ENCODE peak calls at places on chromosome X, in six cellular contexts. One of them, this sample, is unnamed.

GRCh38 chrX:78102100-78102499 is 1.9 kb upstream of the PGK1 start:
- DNase-seq in left lung: no peak
- DNase-seq in tibial artery: no peak
- DNase-seq in A549: no peak
- DNase-seq in OCI-LY7: peak; percentile 4
- DNase-seq in fibroblast of pulmonary artery: no peak
- DNase-seq in this sample: no peak

GRCh38 chrX:15719324-15719968 is 18.6 kb upstream of the CA5B start:
- DNase-seq in OCI-LY7: no peak
- DNase-seq in A549: no peak
- DNase-seq in left lung: no peak
- DNase-seq in tibial artery: no peak
- DNase-seq in fibroblast of pulmonary artery: no peak
- DNase-seq in this sample: no peak

GRCh38 chrX:40104649-40105015 is 6.9 kb upstream of the BCOR start:
- DNase-seq in A549: peak; percentile 41
- DNase-seq in tibial artery: peak; percentile 90
- DNase-seq in OCI-LY7: peak; percentile 66
- DNase-seq in fibroblast of pulmonary artery: peak; percentile 77
- DNase-seq in left lung: peak; percentile 86
- DNase-seq in this sample: no peak

GRCh38 chrX:68369559-68369958 is 63.7 kb downstream of the OPHN1 start:
- DNase-seq in OCI-LY7: no peak
- DNase-seq in A549: no peak
- DNase-seq in fibroblast of pulmonary artery: no peak
- DNase-seq in tibial artery: no peak
- DNase-seq in left lung: no peak
- DNase-seq in this sample: no peak

GRCh38 chrX:129472116-129472515 is 51.2 kb downstream of the SMARCA1 start:
- DNase-seq in OCI-LY7: no peak
- DNase-seq in tibial artery: no peak
- DNase-seq in left lung: no peak
- DNase-seq in A549: no peak
- DNase-seq in fibroblast of pulmonary artery: peak; percentile 38
- DNase-seq in this sample: peak; percentile 16

GRCh38 chrX:49040376-49040955 is 2.7 kb downstream of the TFE3 start:
- DNase-seq in tibial artery: no peak
- DNase-seq in left lung: no peak
- DNase-seq in fibroblast of pulmonary artery: peak; percentile 26
- DNase-seq in A549: peak; percentile 6
- DNase-seq in OCI-LY7: no peak
- DNase-seq in this sample: no peak

GRCh38 chrX:39073131-39073530 is 271.9 kb downstream of the MID1IP1 start:
- DNase-seq in A549: no peak
- DNase-seq in fibroblast of pulmonary artery: no peak
- DNase-seq in tibial artery: no peak
- DNase-seq in left lung: no peak
- DNase-seq in OCI-LY7: no peak
- DNase-seq in this sample: no peak

GRCh38 chrX:10235851-10236250 is 79.1 kb downstream of the CLCN4 start:
- DNase-seq in A549: no peak
- DNase-seq in tibial artery: no peak
- DNase-seq in fibroblast of pulmonary artery: peak; percentile 32
- DNase-seq in OCI-LY7: no peak
- DNase-seq in left lung: no peak
- DNase-seq in this sample: peak; percentile 35

GRCh38 chrX:18574591-18574990 is 97.3 kb downstream of the RS1 start:
- DNase-seq in OCI-LY7: no peak
- DNase-seq in A549: no peak
- DNase-seq in tibial artery: peak; percentile 71
- DNase-seq in left lung: no peak
- DNase-seq in fibroblast of pulmonary artery: peak; percentile 66
- DNase-seq in this sample: peak; percentile 25

GRCh38 chrX:66498672-66499296 is 140.1 kb downstream of the EDA2R start:
- DNase-seq in OCI-LY7: no peak
- DNase-seq in A549: no peak
- DNase-seq in fibroblast of pulmonary artery: no peak
- DNase-seq in tibial artery: no peak
- DNase-seq in left lung: no peak
- DNase-seq in this sample: no peak

GRCh38 chrX:120790118-120790517 is 85.5 kb downstream of the CT47B1 start:
- DNase-seq in left lung: no peak
- DNase-seq in tibial artery: no peak
- DNase-seq in fibroblast of pulmonary artery: peak; percentile 86
- DNase-seq in A549: peak; percentile 33
- DNase-seq in OCI-LY7: peak; percentile 72
- DNase-seq in this sample: no peak

GRCh38 chrX:11117751-11118150 is 6.6 kb downstream of the HCCS start:
- DNase-seq in A549: no peak
- DNase-seq in left lung: no peak
- DNase-seq in fibroblast of pulmonary artery: no peak
- DNase-seq in OCI-LY7: no peak
- DNase-seq in tibial artery: no peak
- DNase-seq in this sample: no peak

GRCh38 chrX:850471-850916 is 219.9 kb downstream of the SHOX start:
- DNase-seq in OCI-LY7: no peak
- DNase-seq in fibroblast of pulmonary artery: no peak
- DNase-seq in tibial artery: no peak
- DNase-seq in left lung: no peak
- DNase-seq in A549: no peak
- DNase-seq in this sample: no peak

GRCh38 chrX:143934542-143934941 is 50.7 kb downstream of the UBE2NL start:
- DNase-seq in fibroblast of pulmonary artery: no peak
- DNase-seq in OCI-LY7: no peak
- DNase-seq in A549: no peak
- DNase-seq in tibial artery: no peak
- DNase-seq in left lung: no peak
- DNase-seq in this sample: no peak

GRCh38 chrX:152637649-152638442 is at the start of gene GABRQ:
- DNase-seq in fibroblast of pulmonary artery: peak; percentile 1
- DNase-seq in tibial artery: no peak
- DNase-seq in A549: peak; percentile 5
- DNase-seq in left lung: peak; percentile 59
- DNase-seq in OCI-LY7: no peak
- DNase-seq in this sample: no peak

GRCh38 chrX:101617211-101618191 is at the start of gene ARMCX6:
- DNase-seq in fibroblast of pulmonary artery: peak; percentile 76
- DNase-seq in left lung: peak; percentile 92
- DNase-seq in tibial artery: peak; percentile 86
- DNase-seq in A549: peak; percentile 70
- DNase-seq in OCI-LY7: peak; percentile 80
- DNase-seq in this sample: peak; percentile 24

GRCh38 chrX:13177921-13178320 is 133.5 kb upstream of the FAM9C start:
- DNase-seq in A549: no peak
- DNase-seq in OCI-LY7: no peak
- DNase-seq in tibial artery: no peak
- DNase-seq in left lung: no peak
- DNase-seq in fibroblast of pulmonary artery: no peak
- DNase-seq in this sample: no peak

GRCh38 chrX:78019586-78020483 is 50.4 kb upstream of the PGAM4 start:
- DNase-seq in fibroblast of pulmonary artery: no peak
- DNase-seq in left lung: no peak
- DNase-seq in tibial artery: no peak
- DNase-seq in OCI-LY7: no peak
- DNase-seq in A549: no peak
- DNase-seq in this sample: no peak

DNA sequence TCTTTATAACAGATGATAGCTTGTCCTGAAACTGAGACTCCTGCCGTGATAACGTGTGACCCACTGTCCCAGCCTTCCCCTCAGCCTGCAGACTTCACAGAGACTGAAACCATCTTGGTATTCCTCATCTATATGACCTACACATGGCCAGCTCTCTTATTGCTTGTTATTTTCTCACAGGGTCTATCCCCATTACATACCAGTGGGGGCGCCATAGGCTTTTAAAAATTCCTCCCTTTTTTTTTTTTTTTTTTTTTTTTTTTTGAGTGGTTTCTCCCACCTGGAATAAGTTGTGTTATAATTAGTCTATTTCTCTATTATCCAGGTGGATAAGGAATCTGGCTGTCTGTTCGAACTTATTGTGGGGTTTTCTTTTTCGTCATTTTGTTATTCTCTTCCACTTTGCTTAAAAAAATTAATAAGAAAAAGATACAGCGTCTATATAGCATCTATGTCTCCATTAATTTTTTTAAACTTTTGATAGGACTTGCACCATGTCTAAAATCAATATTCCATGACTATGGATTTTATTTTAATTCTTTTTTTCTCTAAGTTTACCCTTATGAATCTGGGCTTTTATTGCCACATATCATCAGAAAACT is 47.2 kb downstream of the GYG2 start:
- DNase-seq in fibroblast of pulmonary artery: peak; percentile 23
- DNase-seq in tibial artery: no peak
- DNase-seq in A549: no peak
- DNase-seq in left lung: no peak
- DNase-seq in OCI-LY7: no peak
- DNase-seq in this sample: no peak
- TF ChIP-seq CTCF in fibroblast of pulmonary artery: peak; percentile 45
- TF ChIP-seq CTCF in tibial artery: no peak
- TF ChIP-seq CTCF in A549: peak; percentile 37
- TF ChIP-seq CTCF in left lung: peak; percentile 32
- TF ChIP-seq CTCF in OCI-LY7: peak; percentile 70
- TF ChIP-seq CTCF in this sample: peak; percentile 23

GRCh38 chrX:53050841-53051240 is 2.3 kb downstream of the GPR173 start:
- DNase-seq in left lung: no peak
- DNase-seq in tibial artery: no peak
- DNase-seq in A549: no peak
- DNase-seq in OCI-LY7: no peak
- DNase-seq in fibroblast of pulmonary artery: no peak
- DNase-seq in this sample: no peak
- H3K4me3 ChIP-seq in left lung: no peak overlapping the region
- H3K4me3 ChIP-seq in tibial artery: no peak overlapping the region
- H3K4me3 ChIP-seq in A549: no peak overlapping the region
- H3K4me3 ChIP-seq in OCI-LY7: no peak overlapping the region
- H3K4me3 ChIP-seq in fibroblast of pulmonary artery: peak overlapping the region; percentile 12
- H3K4me3 ChIP-seq in this sample: peak overlapping the region; percentile 60

GRCh38 chrX:46386511-46386910 is 158.7 kb downstream of the ZNF674 start:
- DNase-seq in fibroblast of pulmonary artery: peak; percentile 11
- DNase-seq in OCI-LY7: peak; percentile 2
- DNase-seq in left lung: no peak
- DNase-seq in A549: no peak
- DNase-seq in tibial artery: no peak
- DNase-seq in this sample: no peak
- TF ChIP-seq CTCF in fibroblast of pulmonary artery: peak; percentile 39
- TF ChIP-seq CTCF in OCI-LY7: peak; percentile 68
- TF ChIP-seq CTCF in left lung: peak; percentile 5
- TF ChIP-seq CTCF in A549: peak; percentile 33
- TF ChIP-seq CTCF in tibial artery: no peak
- TF ChIP-seq CTCF in this sample: peak; percentile 19

GRCh38 chrX:138709886-138710285 is 1.6 kb downstream of the FGF13 start:
- DNase-seq in tibial artery: no peak
- DNase-seq in fibroblast of pulmonary artery: no peak
- DNase-seq in left lung: no peak
- DNase-seq in A549: no peak
- DNase-seq in OCI-LY7: no peak
- DNase-seq in this sample: no peak
- H3K4me3 ChIP-seq in tibial artery: peak overlapping the region; percentile 75
- H3K4me3 ChIP-seq in fibroblast of pulmonary artery: no peak overlapping the region
- H3K4me3 ChIP-seq in left lung: peak overlapping the region; percentile 28
- H3K4me3 ChIP-seq in A549: no peak overlapping the region
- H3K4me3 ChIP-seq in OCI-LY7: no peak overlapping the region
- H3K4me3 ChIP-seq in this sample: no peak overlapping the region

GRCh38 chrX:84748965-84749656 is 246.9 kb upstream of the HDX start:
- DNase-seq in OCI-LY7: no peak
- DNase-seq in left lung: no peak
- DNase-seq in A549: no peak
- DNase-seq in fibroblast of pulmonary artery: no peak
- DNase-seq in tibial artery: no peak
- DNase-seq in this sample: no peak

GRCh38 chrX:84747516-84747915 is 245.3 kb upstream of the HDX start:
- DNase-seq in fibroblast of pulmonary artery: no peak
- DNase-seq in tibial artery: no peak
- DNase-seq in OCI-LY7: no peak
- DNase-seq in left lung: no peak
- DNase-seq in A549: no peak
- DNase-seq in this sample: no peak
- TF ChIP-seq CTCF in fibroblast of pulmonary artery: no peak
- TF ChIP-seq CTCF in tibial artery: no peak
- TF ChIP-seq CTCF in OCI-LY7: no peak
- TF ChIP-seq CTCF in left lung: no peak
- TF ChIP-seq CTCF in A549: no peak
- TF ChIP-seq CTCF in this sample: no peak

GRCh38 chrX:51404445-51404844 is 71.8 kb downstream of the NUDT10 start:
- DNase-seq in A549: no peak
- DNase-seq in fibroblast of pulmonary artery: no peak
- DNase-seq in tibial artery: no peak
- DNase-seq in OCI-LY7: no peak
- DNase-seq in left lung: no peak
- DNase-seq in this sample: no peak
- H3K4me3 ChIP-seq in A549: no peak overlapping the region
- H3K4me3 ChIP-seq in fibroblast of pulmonary artery: no peak overlapping the region
- H3K4me3 ChIP-seq in tibial artery: no peak overlapping the region
- H3K4me3 ChIP-seq in OCI-LY7: no peak overlapping the region
- H3K4me3 ChIP-seq in left lung: no peak overlapping the region
- H3K4me3 ChIP-seq in this sample: no peak overlapping the region

GRCh38 chrX:70172964-70173363 is 4.3 kb upstream of the DGAT2L6 start:
- DNase-seq in tibial artery: no peak
- DNase-seq in fibroblast of pulmonary artery: no peak
- DNase-seq in OCI-LY7: no peak
- DNase-seq in A549: no peak
- DNase-seq in left lung: no peak
- DNase-seq in this sample: no peak
- TF ChIP-seq CTCF in tibial artery: no peak
- TF ChIP-seq CTCF in fibroblast of pulmonary artery: no peak
- TF ChIP-seq CTCF in OCI-LY7: no peak
- TF ChIP-seq CTCF in A549: no peak
- TF ChIP-seq CTCF in left lung: no peak
- TF ChIP-seq CTCF in this sample: no peak

GRCh38 chrX:19886375-19886774 is 1.0 kb downstream of the SH3KBP1 start:
- DNase-seq in A549: no peak
- DNase-seq in tibial artery: no peak
- DNase-seq in OCI-LY7: no peak
- DNase-seq in left lung: no peak
- DNase-seq in fibroblast of pulmonary artery: no peak
- DNase-seq in this sample: no peak

GRCh38 chrX:19885732-19886131 is 1.7 kb downstream of the SH3KBP1 start:
- DNase-seq in tibial artery: no peak
- DNase-seq in A549: no peak
- DNase-seq in OCI-LY7: no peak
- DNase-seq in left lung: no peak
- DNase-seq in fibroblast of pulmonary artery: no peak
- DNase-seq in this sample: no peak

GRCh38 chrX:19881559-19881958 is 5.8 kb downstream of the SH3KBP1 start:
- DNase-seq in fibroblast of pulmonary artery: no peak
- DNase-seq in tibial artery: no peak
- DNase-seq in OCI-LY7: no peak
- DNase-seq in left lung: no peak
- DNase-seq in A549: no peak
- DNase-seq in this sample: no peak

GRCh38 chrX:19882066-19882775 is 5.2 kb downstream of the SH3KBP1 start:
- DNase-seq in OCI-LY7: no peak
- DNase-seq in fibroblast of pulmonary artery: no peak
- DNase-seq in tibial artery: no peak
- DNase-seq in left lung: no peak
- DNase-seq in A549: no peak
- DNase-seq in this sample: no peak

DNA sequence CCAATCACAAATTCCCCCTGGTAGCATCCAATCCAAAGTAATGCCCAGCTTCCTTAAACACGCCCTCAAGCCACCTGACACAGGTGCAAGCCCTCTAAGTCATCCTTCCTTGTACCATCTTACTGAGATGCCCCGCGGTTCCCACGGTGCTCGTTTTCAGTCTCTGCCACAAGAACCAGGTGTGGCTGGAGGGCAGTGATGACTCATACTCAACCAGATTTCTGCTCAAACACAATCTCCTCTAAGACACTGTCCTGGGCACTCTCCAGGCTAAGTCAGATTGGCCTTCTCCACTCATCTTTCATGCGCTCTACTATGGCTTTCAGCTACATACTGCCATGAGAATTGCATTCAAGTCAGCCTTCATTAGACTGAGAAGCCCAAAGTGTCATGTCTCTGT is 3.5 kb downstream of the SH3KBP1 start:
- DNase-seq in A549: no peak
- DNase-seq in OCI-LY7: no peak
- DNase-seq in tibial artery: no peak
- DNase-seq in left lung: no peak
- DNase-seq in fibroblast of pulmonary artery: no peak
- DNase-seq in this sample: no peak
- H3K4me3 ChIP-seq in A549: no peak overlapping the region
- H3K4me3 ChIP-seq in OCI-LY7: peak overlapping the region; percentile 96
- H3K4me3 ChIP-seq in tibial artery: no peak overlapping the region
- H3K4me3 ChIP-seq in left lung: no peak overlapping the region
- H3K4me3 ChIP-seq in fibroblast of pulmonary artery: no peak overlapping the region
- H3K4me3 ChIP-seq in this sample: no peak overlapping the region